ENCODE peak calls at places on chromosomes 16 and 17, in eight cellular contexts. I is HAP-1; O is thoracic aorta; B is pulmonary artery endothelial cell; X is ascending aorta; R is HL-60; E is effector memory CD4-positive, alpha-beta T cell; F is left kidney. N is an unnamed sample.

GRCh38 chr17:14622622-14623101 is 321.8 kb downstream of the HS3ST3B1 start:
- DNase-seq in I (no peak), O (no peak), B (no peak), X (no peak), R (no peak), E (no peak), F (peak; percentile 73), N (no peak)

GRCh38 chr17:79022507-79022991 is 1.4 kb upstream of the C1QTNF1 start:
- DNase-seq in I (no peak), O (peak; percentile 80), B (no peak), X (peak; percentile 90), R (no peak), E (no peak), F (no peak), N (no peak)

GRCh38 chr17:64074704-64075484 is 54.5 kb upstream of the ICAM2 start:
- DNase-seq in I (no peak), O (no peak), B (no peak), X (no peak), R (peak; percentile 63), E (no peak), F (peak; percentile 50), N (no peak)

GRCh38 chr17:78951967-78952551 is 26.9 kb upstream of the TIMP2 start:
- DNase-seq in I (no peak), O (no peak), B (no peak), X (no peak), R (no peak), E (no peak), F (peak; percentile 73), N (no peak)

GRCh38 chr16:89505204-89506112 is 2.7 kb upstream of the SPG7 start:
- DNase-seq in I (no peak), O (peak; percentile 74), B (peak; percentile 78), X (peak; percentile 93), R (peak; percentile 86), E (peak; percentile 82), F (peak; percentile 82), N (no peak)

GRCh38 chr16:19086322-19087199 is 19.1 kb downstream of the COQ7 start:
- DNase-seq in I (peak; percentile 96), O (peak; percentile 41), B (peak; percentile 78), X (peak; percentile 91), R (peak; percentile 63), E (peak; percentile 49), F (peak; percentile 96), N (peak; percentile 82)

GRCh38 chr17:14815079-14815478 is 450.0 kb downstream of the PMP22 start:
- DNase-seq in I (no peak), O (no peak), B (no peak), X (no peak), R (no peak), E (no peak), F (no peak), N (no peak)

GRCh38 chr16:26569793-26570192 is 496.9 kb upstream of the C16orf82 start:
- DNase-seq in I (no peak), O (no peak), B (no peak), X (no peak), R (no peak), E (no peak), F (peak; percentile 67), N (peak; percentile 12)

GRCh38 chr17:7959503-7960253 is 27.7 kb downstream of the CNTROB start:
- DNase-seq in I (no peak), O (no peak), B (no peak), X (no peak), R (peak; percentile 11), E (no peak), F (no peak), N (no peak)

GRCh38 chr16:676565-677297 is 1.3 kb downstream of the RHBDL1 start:
- DNase-seq in I (no peak), O (no peak), B (no peak), X (no peak), R (no peak), E (peak; percentile 28), F (no peak), N (no peak)

GRCh38 chr17:78759203-78759968 is 22.7 kb downstream of the CYTH1 start:
- DNase-seq in I (peak; percentile 63), O (no peak), B (no peak), X (no peak), R (peak; percentile 66), E (peak; percentile 61), F (peak; percentile 58), N (no peak)

GRCh38 chr17:2101448-2102257 is 46.8 kb downstream of the HIC1 start:
- DNase-seq in I (no peak), O (no peak), B (no peak), X (no peak), R (no peak), E (no peak), F (no peak), N (no peak)

N was measured in neuronal stem cell.